ENCODE peak calls at places on chromosomes 7 and 10, in six cellular contexts. P is spleen, H is body of pancreas, L is gastrocnemius medialis, G is right lobe of liver, X is stomach. O is an unnamed sample.

GRCh38 chr7:41715000-41715399 is 12.1 kb upstream of the INHBA start:
- DNase-seq in H (no peak), P (no peak), X (no peak), G (no peak), L (no peak), O (no peak)

GRCh38 chr10:66378117-66378876 is 547.5 kb upstream of the LRRTM3 start:
- DNase-seq in G (no peak), P (no peak), H (no peak), L (no peak), X (no peak), O (no peak)

GRCh38 chr10:72320676-72321247 is 34.0 kb downstream of the DNAJB12 start:
- DNase-seq in L (peak; percentile 76), G (peak; percentile 58), P (peak; percentile 89), X (peak; percentile 62), H (peak; percentile 83), O (peak; percentile 78)

GRCh38 chr7:110283056-110283455 is 807.9 kb upstream of the LRRN3 start:
- DNase-seq in P (no peak), H (no peak), X (no peak), L (no peak), G (no peak), O (no peak)

GRCh38 chr7:110442386-110442837 is 648.5 kb upstream of the LRRN3 start:
- DNase-seq in H (peak; percentile 12), L (no peak), X (peak; percentile 31), G (no peak), P (no peak), O (no peak)

GRCh38 chr10:101123085-101123814 is 7.8 kb upstream of the TLX1 start:
- DNase-seq in X (peak; percentile 35), H (no peak), L (no peak), G (no peak), P (no peak), O (no peak)

GRCh38 chr7:156765901-156766656 is 125.5 kb downstream of the RNF32 start:
- DNase-seq in P (no peak), L (no peak), X (no peak), H (no peak), G (no peak), O (no peak)

GRCh38 chr7:55019691-55020480 is 1.1 kb downstream of the EGFR start:
- DNase-seq in G (peak; percentile 64), H (peak; percentile 60), P (no peak), X (peak; percentile 51), L (no peak), O (no peak)

DNA sequence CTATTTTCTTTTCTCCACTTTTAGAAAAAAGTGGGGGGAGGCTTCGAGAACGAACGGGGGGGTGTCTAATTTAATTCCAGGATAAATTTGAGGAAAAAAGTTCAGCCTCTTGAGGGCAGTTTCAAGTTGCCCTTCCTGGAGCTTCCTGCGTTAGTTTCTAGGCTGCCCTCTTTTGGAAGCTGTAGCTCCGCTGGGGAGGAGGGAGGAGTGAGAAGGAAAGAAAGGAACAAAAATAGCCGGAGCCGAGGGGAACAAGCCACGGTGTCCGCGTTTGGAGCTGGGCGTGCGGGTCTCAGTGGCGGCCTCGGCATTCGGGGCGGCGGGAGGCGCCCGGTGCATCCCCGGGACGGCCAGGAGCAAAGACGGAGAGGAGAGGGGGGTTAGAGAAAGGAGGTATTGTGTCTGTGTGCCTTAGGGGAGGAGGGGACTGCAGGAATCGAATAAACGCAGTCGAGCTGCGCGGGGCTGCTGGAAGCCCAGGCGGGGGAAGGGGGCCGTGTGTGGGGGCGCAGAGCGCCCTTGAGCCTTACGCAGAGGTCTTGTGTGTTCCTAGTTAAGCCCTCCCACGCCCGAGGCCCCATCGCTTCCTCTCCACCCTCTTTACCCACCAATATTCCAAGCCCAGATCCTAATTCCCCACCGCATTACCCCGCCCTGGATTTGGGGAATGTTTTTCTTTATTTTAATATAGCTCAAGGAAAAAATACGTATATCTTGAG is 2.0 kb upstream of the TNRC18 start:
- DNase-seq in H (peak; percentile 79), P (peak; percentile 86), L (peak; percentile 68), G (peak; percentile 80), X (peak; percentile 65), O (peak; percentile 75)
- TF ChIP-seq POLR2A in H (peak; percentile 57), P (no peak), L (peak; percentile 81), G (peak; percentile 56), X (no peak), O (peak; percentile 54)

GRCh38 chr10:122097935-122098334 is 109.0 kb downstream of the TACC2 start:
- DNase-seq in X (no peak), G (no peak), H (no peak), P (no peak), L (peak; percentile 76), O (no peak)

GRCh38 chr10:122102146-122102866 is 113.3 kb downstream of the TACC2 start:
- DNase-seq in X (no peak), G (no peak), L (no peak), H (no peak), P (no peak), O (no peak)

GRCh38 chr10:122099562-122099961 is 110.6 kb downstream of the TACC2 start:
- DNase-seq in X (no peak), P (no peak), G (no peak), H (no peak), L (no peak), O (no peak)

GRCh38 chr10:122102867-122103525 is 114.0 kb downstream of the TACC2 start:
- DNase-seq in G (no peak), X (no peak), H (no peak), L (no peak), P (no peak), O (no peak)

DNA sequence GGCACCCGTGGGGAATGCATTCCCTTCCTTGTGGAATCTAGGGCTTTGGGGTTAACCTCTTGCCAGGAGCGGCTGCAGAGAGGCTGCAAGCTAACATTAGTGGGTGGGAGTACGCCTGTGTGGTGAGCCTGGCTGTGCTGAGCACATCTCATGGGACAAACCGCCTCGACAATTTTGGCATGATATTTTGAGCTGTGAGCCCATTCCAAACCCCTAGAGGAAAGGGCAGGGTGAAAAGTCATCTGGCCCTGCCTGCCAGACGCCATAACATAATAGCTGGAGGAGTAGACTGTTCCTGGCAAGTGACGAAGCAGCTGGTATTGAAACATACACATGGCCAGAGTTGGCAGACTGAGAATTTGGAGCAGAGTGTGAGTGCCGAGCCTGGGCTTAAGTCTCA is 110.0 kb downstream of the TACC2 start:
- DNase-seq in P (no peak), H (no peak), X (no peak), G (no peak), L (peak; percentile 86), O (no peak)
- H3K4me1 ChIP-seq in P (no peaks in the 10 kb centered on the region), H (no peaks in the 10 kb centered on the region), X (no peaks in the 10 kb centered on the region), G (no peaks in the 10 kb centered on the region), L (peaks cover 43% of the 10 kb centered on the region), O (no peaks in the 10 kb centered on the region)

GRCh38 chr7:99374121-99375064 is at the start of gene ARPC1B:
- DNase-seq in H (peak; percentile 84), G (peak; percentile 87), X (peak; percentile 87), L (peak; percentile 36), P (peak; percentile 98), O (peak; percentile 91)
- TF ChIP-seq POLR2A in H (peak; percentile 25), G (peak; percentile 73), X (no peak), L (peak; percentile 31), P (no peak), O (peak; percentile 63)

DNA sequence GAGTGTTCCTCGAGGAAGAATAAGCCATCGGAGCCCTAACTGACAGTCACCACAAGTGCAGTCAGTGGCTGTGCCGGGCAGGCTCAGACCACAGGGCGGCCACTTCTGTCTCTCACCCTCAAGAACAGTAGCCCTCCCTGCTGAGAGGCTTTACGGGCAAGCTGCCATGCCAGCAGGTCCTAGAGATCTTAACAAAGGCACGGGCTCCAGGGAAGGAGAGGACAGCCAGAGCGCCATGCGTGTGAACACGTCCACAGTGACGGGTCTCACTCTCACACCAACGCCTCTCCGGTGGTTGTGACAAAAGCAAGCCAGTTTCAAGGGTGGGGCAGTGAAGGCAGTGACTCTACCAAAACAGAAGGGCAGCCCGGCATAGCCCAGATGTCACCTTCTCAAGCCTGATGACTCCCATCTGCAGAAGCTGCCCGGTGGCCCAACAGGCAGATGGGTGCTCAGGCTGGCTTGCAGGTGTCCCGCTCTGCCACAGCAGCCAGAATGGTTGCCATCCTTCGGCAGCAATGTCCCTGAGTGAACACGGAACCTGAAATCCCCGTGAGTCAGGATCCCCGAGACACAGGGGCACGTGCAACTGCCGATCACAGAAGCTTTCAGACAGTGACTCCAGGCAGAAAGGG is 102.0 kb downstream of the FAM53B start:
- DNase-seq in G (no peak), H (no peak), L (no peak), P (peak; percentile 79), X (no peak), O (no peak)
- H3K4me1 ChIP-seq in G (no peaks in the 10 kb centered on the region), H (peaks cover 15% of the 10 kb centered on the region), L (peaks cover 67% of the 10 kb centered on the region), P (peaks cover 100% of the 10 kb centered on the region), X (peaks cover 86% of the 10 kb centered on the region), O (peaks cover 14% of the 10 kb centered on the region)

O was measured in Peyer's patch.